ENCODE peak calls at places on chromosomes 7 and 10, in ten cellular contexts. F is suprapubic skin; G is neuronal stem cell; O is cardiac muscle cell; Y is neural progenitor cell; X is BE2C; C is hepatocyte; H is naive thymus-derived CD4-positive, alpha-beta T cell; K is Peyer's patch; I is CD8-positive, alpha-beta T cell. N is an unnamed sample. For H3K4me1, the result is how much of the 10 kb centered on the place peaks cover.

GRCh38 chr7:44285561-44285960 is 39.8 kb downstream of the CAMK2B start:
- DNase-seq in F (peak), G (no peak), O (no peak), Y (no peak), X (peak), C (no peak), H (no peak), K (no peak), I (no peak), N (no peak)

GRCh38 chr7:54811925-54812264 is 52.9 kb upstream of the SEC61G start:
- DNase-seq in F (no peak), G (no peak), O (no peak), Y (no peak), X (no peak), C (no peak), H (no peak), K (no peak), I (no peak), N (no peak)

GRCh38 chr10:51405580-51406367 is 293.6 kb downstream of the CSTF2T start:
- DNase-seq in F (no peak), G (peak), O (no peak), Y (peak), X (peak), C (no peak), H (no peak), K (no peak), I (no peak), N (no peak)

GRCh38 chr10:129522041-129522585 is 55.1 kb downstream of the MGMT start:
- DNase-seq in F (no peak), G (no peak), O (no peak), Y (no peak), X (no peak), C (no peak), H (no peak), K (no peak), I (no peak), N (no peak)

GRCh38 chr7:139660317-139661042 is 117.3 kb downstream of the HIPK2 start:
- DNase-seq in F (no peak), G (no peak), O (no peak), Y (peak), X (no peak), C (peak), H (no peak), K (no peak), I (no peak), N (no peak)

GRCh38 chr10:14371616-14372015 is 40.9 kb upstream of the FRMD4A start:
- DNase-seq in F (no peak), G (no peak), O (no peak), Y (no peak), X (no peak), C (no peak), H (no peak), K (no peak), I (no peak), N (no peak)

GRCh38 chr7:152505606-152506005 is 69.8 kb upstream of the KMT2C start:
- DNase-seq in F (no peak), G (no peak), O (no peak), Y (no peak), X (no peak), C (no peak), H (no peak), K (no peak), I (no peak), N (no peak)

GRCh38 chr7:50197547-50197946 is 104.5 kb upstream of the ZPBP start:
- DNase-seq in F (no peak), G (no peak), O (no peak), Y (no peak), X (peak), C (peak), H (no peak), K (no peak), I (peak), N (peak)

GRCh38 chr7:46557295-46557711 is 636.2 kb upstream of the IGFBP3 start:
- DNase-seq in F (no peak), G (no peak), O (no peak), Y (no peak), X (no peak), C (peak), H (no peak), K (no peak), I (no peak), N (no peak)

GRCh38 chr7:81845628-81846259 is 75.9 kb upstream of the HGF start:
- DNase-seq in F (no peak), G (no peak), O (no peak), Y (no peak), X (no peak), C (peak), H (no peak), K (no peak), I (no peak), N (no peak)

GRCh38 chr10:4586756-4587155 is 239.3 kb upstream of the AKR1E2 start:
- DNase-seq in F (no peak), G (no peak), O (no peak), Y (no peak), X (no peak), C (peak), H (no peak), K (no peak), I (no peak), N (no peak)

GRCh38 chr7:96161897-96162296 is 160.0 kb downstream of the SLC25A13 start:
- DNase-seq in F (no peak), G (no peak), O (no peak), Y (no peak), X (no peak), C (no peak), H (no peak), K (no peak), I (no peak), N (no peak)

GRCh38 chr10:127922675-127923366 is 15.9 kb downstream of the PTPRE start:
- DNase-seq in F (no peak), G (no peak), O (no peak), Y (no peak), X (peak), C (peak), H (no peak), K (no peak), I (no peak), N (no peak)

GRCh38 chr7:5594616-5595544 is 171.2 kb upstream of the TNRC18 start:
- DNase-seq in F (peak), G (peak), O (peak), Y (peak), X (peak), C (peak), H (no peak), K (no peak), I (no peak), N (no peak)

GRCh38 chr7:29657856-29658255 is 94.2 kb downstream of the PRR15 start:
- DNase-seq in F (no peak), G (no peak), O (no peak), Y (no peak), X (no peak), C (no peak), H (no peak), K (no peak), I (no peak), N (no peak)

GRCh38 chr10:96465599-96465998 is 48.1 kb downstream of the TLL2 start:
- DNase-seq in F (no peak), G (no peak), O (no peak), Y (no peak), X (no peak), C (no peak), H (no peak), K (no peak), I (no peak), N (no peak)

GRCh38 chr7:127578036-127578684 is 7.2 kb downstream of the GCC1 start:
- DNase-seq in F (no peak), G (no peak), O (no peak), Y (peak), X (peak), C (no peak), H (no peak), K (no peak), I (no peak), N (no peak)

DNA sequence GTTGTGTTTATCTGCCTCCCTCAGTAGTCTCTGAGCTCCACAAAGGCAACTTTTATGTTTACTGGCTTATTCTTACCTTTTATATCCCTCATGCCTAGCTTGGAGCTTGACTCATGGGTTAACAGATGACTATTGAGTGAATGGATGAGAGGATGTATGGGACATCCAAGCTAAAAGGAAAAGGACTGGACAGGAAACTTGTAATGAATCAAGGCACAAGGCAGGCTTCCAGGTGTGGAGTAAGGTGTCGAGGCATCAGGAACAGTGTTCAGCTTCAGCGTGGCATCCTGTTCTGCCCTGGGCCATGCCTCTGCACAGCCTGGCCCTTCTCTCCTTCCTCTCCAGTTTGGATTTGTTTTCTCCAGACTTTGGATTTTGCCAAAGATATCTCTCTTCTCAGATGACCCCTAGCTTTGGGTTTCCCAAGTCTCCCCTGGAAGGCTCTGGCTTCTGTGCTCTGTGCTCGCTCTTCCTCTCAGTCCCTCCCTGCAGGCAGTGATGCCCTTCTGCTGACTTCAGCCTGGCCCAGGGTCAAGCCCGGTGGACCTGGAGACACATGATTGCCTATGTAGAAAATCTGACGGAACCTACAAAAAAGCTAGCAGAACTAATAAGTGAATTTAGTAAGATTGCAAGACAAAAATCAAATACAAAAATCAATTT is 367.3 kb downstream of the CXCL12 start:
- DNase-seq in F (no peak), G (no peak), O (no peak), Y (no peak), X (no peak), C (no peak), H (no peak), K (no peak), I (no peak), N (no peak)
- H3K4me1 ChIP-seq in F (under half), G (under half), O (under half), Y (under half), X (under half), C (under half), H (under half), K (under half), I (under half), N (under half)

GRCh38 chr10:132449051-132449825 is 52.2 kb downstream of the PWWP2B start:
- DNase-seq in F (peak), G (no peak), O (no peak), Y (no peak), X (peak), C (no peak), H (no peak), K (no peak), I (no peak), N (no peak)
- H3K4me1 ChIP-seq in F (half or more), G (under half), O (under half), Y (under half), X (under half), C (under half), H (half or more), K (under half), I (half or more), N (half or more)

GRCh38 chr10:34776090-34776690 is 38.9 kb downstream of the PARD3 start:
- DNase-seq in F (no peak), G (no peak), O (no peak), Y (no peak), X (no peak), C (no peak), H (no peak), K (no peak), I (no peak), N (no peak)

GRCh38 chr10:34773617-34774261 is 41.4 kb downstream of the PARD3 start:
- DNase-seq in F (no peak), G (no peak), O (no peak), Y (no peak), X (no peak), C (no peak), H (no peak), K (no peak), I (no peak), N (no peak)

GRCh38 chr10:34769941-34770340 is 45.2 kb downstream of the PARD3 start:
- DNase-seq in F (no peak), G (no peak), O (no peak), Y (no peak), X (no peak), C (no peak), H (no peak), K (no peak), I (no peak), N (no peak)

GRCh38 chr10:34771106-34771505 is 44.0 kb downstream of the PARD3 start:
- DNase-seq in F (no peak), G (no peak), O (no peak), Y (no peak), X (no peak), C (no peak), H (no peak), K (no peak), I (no peak), N (no peak)

DNA sequence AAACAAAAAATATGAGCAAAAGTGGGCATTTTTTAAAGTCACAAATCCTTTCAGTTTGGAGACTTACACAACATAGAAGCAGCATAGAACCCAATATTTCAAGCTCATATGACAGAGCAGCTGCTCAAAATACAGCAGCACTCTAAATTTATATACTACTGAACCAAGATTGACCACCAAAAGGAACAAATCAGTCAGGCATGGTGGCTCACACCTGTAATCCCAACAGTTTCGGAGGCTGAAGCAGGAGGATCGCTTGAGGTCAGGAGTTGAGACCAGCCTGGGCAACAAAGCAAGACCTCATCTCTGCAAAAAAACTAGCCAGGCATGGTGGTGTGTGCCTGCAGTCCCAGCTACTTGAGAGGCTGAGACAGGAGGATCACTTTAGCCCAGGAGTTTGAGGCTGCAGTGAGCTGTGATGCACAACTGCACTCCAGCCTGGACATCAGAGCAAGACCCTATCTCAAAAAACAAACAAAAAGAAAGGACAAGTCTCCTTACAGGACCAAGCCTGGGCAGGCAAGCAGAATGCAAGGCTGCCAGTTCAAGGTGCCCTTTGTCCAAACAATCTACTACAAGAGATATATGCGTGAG is 40.0 kb downstream of the PARD3 start:
- DNase-seq in F (no peak), G (no peak), O (no peak), Y (no peak), X (no peak), C (no peak), H (no peak), K (no peak), I (no peak), N (no peak)
- H3K4me1 ChIP-seq in F (under half), G (under half), O (under half), Y (under half), X (under half), C (under half), H (under half), K (under half), I (under half), N (under half)

DNA sequence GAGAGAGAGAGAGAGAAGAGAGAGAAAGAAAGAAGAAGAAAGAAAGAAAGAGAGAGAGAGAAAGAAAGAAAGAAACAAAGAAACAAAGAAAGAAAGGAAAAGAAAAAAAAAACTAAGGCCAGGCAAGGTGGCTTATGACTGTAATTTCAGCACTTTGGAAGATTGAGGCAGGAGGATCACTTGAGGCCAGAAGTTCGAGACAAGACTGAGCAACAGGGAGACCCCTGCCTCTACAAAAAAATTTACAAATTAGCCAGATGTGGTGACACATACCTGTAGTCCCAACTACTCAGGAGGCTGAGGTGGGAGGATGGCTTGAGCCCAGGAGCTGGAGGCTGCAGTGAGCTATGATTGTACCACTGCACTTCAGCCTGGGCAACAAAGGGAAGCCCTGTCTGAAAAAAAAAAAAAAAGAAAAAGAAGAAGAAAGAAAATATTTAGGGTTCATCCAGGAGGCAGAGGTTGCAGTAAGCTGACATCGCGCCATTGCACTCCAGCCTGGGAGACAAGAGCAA is 2.8 kb downstream of the SERPINE1 start:
- DNase-seq in F (no peak), G (no peak), O (no peak), Y (no peak), X (no peak), C (no peak), H (no peak), K (no peak), I (no peak), N (no peak)
- H3K4me1 ChIP-seq in F (under half), G (under half), O (under half), Y (under half), X (under half), C (under half), H (under half), K (under half), I (under half), N (under half)

DNA sequence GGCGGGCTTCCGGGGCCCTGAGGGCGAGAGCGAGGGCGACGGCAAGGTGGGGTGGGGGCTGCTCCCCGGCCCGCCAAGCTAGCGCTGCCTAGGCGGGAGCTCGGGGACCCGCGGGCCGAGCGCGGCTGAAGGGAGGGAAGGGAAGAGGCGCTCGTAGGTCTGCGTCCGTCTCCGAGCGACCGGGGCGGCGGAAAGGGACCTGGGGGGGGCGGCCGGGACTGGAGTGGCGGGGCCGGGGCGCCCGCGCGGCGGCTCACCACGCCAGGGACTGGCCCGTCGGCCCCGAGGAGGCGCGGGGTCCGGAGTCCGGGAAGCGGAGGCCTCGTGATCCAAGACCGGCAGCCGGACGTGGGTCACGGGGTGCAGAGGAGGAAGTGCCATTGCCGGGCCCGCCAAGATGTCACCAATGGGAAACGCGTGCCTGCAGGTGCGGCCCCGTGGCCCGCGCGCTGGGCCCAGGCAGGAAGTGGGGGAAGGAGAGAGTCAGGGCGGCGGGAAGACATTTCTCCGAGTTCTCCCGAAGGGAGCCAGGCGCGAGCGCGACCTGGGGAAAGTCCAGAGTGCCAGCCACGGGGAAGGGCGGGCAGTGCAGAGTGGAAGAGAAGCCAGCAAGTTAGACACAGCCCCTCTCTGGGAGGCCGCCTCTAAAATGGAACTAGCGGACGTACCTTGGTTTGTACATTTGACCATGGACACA is 11.9 kb downstream of the HNRNPF start:
- DNase-seq in F (peak), G (peak), O (peak), Y (peak), X (peak), C (peak), H (peak), K (peak), I (peak), N (peak)
- H3K4me1 ChIP-seq in F (half or more), G (under half), O (under half), Y (under half), X (under half), C (half or more), H (half or more), K (under half), I (half or more), N (half or more)

DNA sequence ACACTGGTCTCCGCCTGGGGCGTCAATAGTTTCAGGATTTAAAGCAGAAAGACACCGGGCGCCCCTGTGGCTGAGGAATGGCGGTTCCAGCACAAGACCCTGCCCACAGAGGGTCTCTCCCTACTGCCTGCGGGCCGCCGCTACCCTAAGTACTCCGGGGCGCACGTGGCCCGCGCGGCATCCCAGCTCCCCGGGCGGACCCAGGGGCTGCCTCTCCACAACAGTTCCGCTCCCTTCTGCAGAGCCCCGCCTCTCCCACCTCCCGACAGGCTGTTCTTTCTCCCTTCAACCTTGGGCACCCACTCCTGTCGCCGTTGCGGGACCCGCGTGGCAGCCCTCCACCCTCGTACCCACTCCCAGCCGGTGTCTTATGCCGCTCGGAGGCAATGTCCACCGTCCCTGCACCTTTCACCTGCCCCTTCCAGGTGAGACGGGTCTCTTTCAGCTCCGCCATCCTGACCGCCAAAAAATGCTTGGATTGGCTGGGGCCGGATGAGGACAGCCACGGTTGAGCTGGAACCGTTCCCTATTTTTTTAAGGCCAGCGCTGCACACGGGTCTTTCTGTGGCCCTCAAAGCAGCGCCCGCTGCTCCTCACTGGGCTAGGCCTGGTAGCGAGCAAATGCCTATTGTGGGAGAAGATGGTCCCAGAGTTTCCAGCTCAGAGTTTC is 1.6 kb upstream of the NKX2-3 start:
- DNase-seq in F (no peak), G (no peak), O (peak), Y (peak), X (no peak), C (no peak), H (no peak), K (no peak), I (no peak), N (no peak)
- H3K4me1 ChIP-seq in F (under half), G (under half), O (under half), Y (under half), X (under half), C (under half), H (under half), K (under half), I (under half), N (under half)

GRCh38 chr7:116582164-116582732 is 57.4 kb downstream of the CAV1 start:
- DNase-seq in F (no peak), G (no peak), O (no peak), Y (no peak), X (no peak), C (no peak), H (no peak), K (no peak), I (no peak), N (no peak)

GRCh38 chr7:116585392-116585791 is 60.6 kb downstream of the CAV1 start:
- DNase-seq in F (no peak), G (no peak), O (no peak), Y (no peak), X (no peak), C (no peak), H (no peak), K (no peak), I (no peak), N (no peak)

GRCh38 chr7:116582806-116583444 is 58.1 kb downstream of the CAV1 start:
- DNase-seq in F (no peak), G (no peak), O (no peak), Y (no peak), X (no peak), C (no peak), H (no peak), K (no peak), I (no peak), N (no peak)

GRCh38 chr7:116584721-116585120 is 59.9 kb downstream of the CAV1 start:
- DNase-seq in F (no peak), G (no peak), O (no peak), Y (no peak), X (no peak), C (no peak), H (no peak), K (no peak), I (no peak), N (no peak)

GRCh38 chr7:116583653-116584052 is 58.8 kb downstream of the CAV1 start:
- DNase-seq in F (no peak), G (no peak), O (no peak), Y (no peak), X (no peak), C (no peak), H (no peak), K (no peak), I (no peak), N (no peak)
- H3K4me1 ChIP-seq in F (under half), G (under half), O (under half), Y (under half), X (under half), C (under half), H (under half), K (under half), I (under half), N (under half)